ENCODE peak calls at places on chromosomes 7 and 10, in four cellular contexts. B, L, H and I are unnamed samples.

GRCh38 chr10:24701447-24701846 is 22.2 kb downstream of the ARHGAP21 start:
- DNase-seq in L (no peak), B (no peak), H (peak), I (no peak)

GRCh38 chr7:130910949-130911944 is 177.2 kb upstream of the KLF14 start:
- DNase-seq in H (no peak), B (no peak), L (no peak), I (no peak)

GRCh38 chr10:78277734-78278404 is 244.2 kb downstream of the RPS24 start:
- DNase-seq in H (no peak), L (no peak), B (no peak), I (no peak)

GRCh38 chr10:69885379-69886156 is 83.9 kb downstream of the COL13A1 start:
- DNase-seq in B (peak), H (no peak), L (no peak), I (no peak)

GRCh38 chr7:4286281-4286680 is 395.8 kb upstream of the FOXK1 start:
- DNase-seq in H (no peak), B (no peak), L (no peak), I (no peak)

GRCh38 chr7:127632276-127632910 is 14.5 kb upstream of the PAX4 start:
- DNase-seq in B (no peak), H (no peak), L (no peak), I (no peak)

GRCh38 chr10:37758074-37758473 is 99.3 kb downstream of the ZNF248 start:
- DNase-seq in L (no peak), H (no peak), B (no peak), I (no peak)

GRCh38 chr7:99194301-99194700 is 13.6 kb downstream of the KPNA7 start:
- DNase-seq in L (no peak), B (no peak), H (no peak), I (no peak)

GRCh38 chr10:114996542-114996941 is 58.5 kb downstream of the TRUB1 start:
- DNase-seq in L (no peak), H (no peak), B (no peak), I (no peak)

GRCh38 chr7:30869794-30870491 is 41.7 kb upstream of the AQP1 start:
- DNase-seq in L (no peak), B (no peak), H (no peak), I (no peak)

GRCh38 chr7:77439572-77439971 is 23.4 kb upstream of the GSAP start:
- DNase-seq in B (no peak), L (peak), H (no peak), I (no peak)

GRCh38 chr7:7956531-7957221 is 11.9 kb upstream of the GLCCI1 start:
- DNase-seq in H (no peak), B (no peak), L (peak), I (no peak)

GRCh38 chr7:23893942-23894890 is 184.2 kb downstream of the STK31 start:
- DNase-seq in L (no peak), B (no peak), H (peak), I (no peak)

GRCh38 chr7:45703373-45703821 is 129.2 kb downstream of the ADCY1 start:
- DNase-seq in B (no peak), H (no peak), L (no peak), I (no peak)

GRCh38 chr7:123557016-123557630 is 495 bp downstream of the NDUFA5 start:
- DNase-seq in B (no peak), H (no peak), L (peak), I (no peak)

GRCh38 chr10:87694011-87694794 is 34.5 kb downstream of the PAPSS2 start:
- DNase-seq in H (no peak), L (no peak), B (no peak), I (no peak)

GRCh38 chr7:126026421-126027088 is 1096.9 kb upstream of the POT1 start:
- DNase-seq in H (no peak), B (no peak), L (no peak), I (no peak)

GRCh38 chr10:24488631-24489030 is 235.1 kb downstream of the ARHGAP21 start:
- DNase-seq in L (no peak), B (no peak), H (no peak), I (no peak)

GRCh38 chr7:81154565-81154964 is 235.7 kb upstream of the SEMA3C start:
- DNase-seq in L (no peak), B (no peak), H (no peak), I (no peak)

GRCh38 chr7:66629659-66630058 is 978 bp downstream of the KCTD7 start:
- DNase-seq in B (peak), L (no peak), H (no peak), I (no peak)

GRCh38 chr10:79248341-79248931 is 98.8 kb upstream of the PPIF start:
- DNase-seq in L (no peak), H (no peak), B (peak), I (peak)

GRCh38 chr7:105219771-105220160 is 169.0 kb downstream of the SRPK2 start:
- DNase-seq in H (no peak), B (no peak), L (peak), I (no peak)

GRCh38 chr10:132096223-132096622 is 30.5 kb downstream of the JAKMIP3 start:
- DNase-seq in B (no peak), H (peak), L (peak), I (no peak)

GRCh38 chr10:111128331-111129167 is 51.7 kb downstream of the ADRA2A start:
- DNase-seq in B (no peak), H (no peak), L (no peak), I (no peak)

GRCh38 chr10:79981673-79982485 is 33.0 kb upstream of the SFTPD start:
- DNase-seq in H (peak), L (peak), B (no peak), I (no peak)

GRCh38 chr7:119514326-119514725 is 758.6 kb upstream of the KCND2 start:
- DNase-seq in B (no peak), L (no peak), H (no peak), I (no peak)

GRCh38 chr7:106611911-106612310 is 49.0 kb downstream of the CCDC71L start:
- DNase-seq in B (no peak), L (no peak), H (no peak), I (no peak)

GRCh38 chr10:78925800-78926319 is 142.9 kb upstream of the ZMIZ1 start:
- DNase-seq in H (no peak), B (no peak), L (peak), I (no peak)

GRCh38 chr7:133623716-133624115 is 370.8 kb downstream of the EXOC4 start:
- DNase-seq in B (no peak), L (no peak), H (no peak), I (no peak)

GRCh38 chr7:152711444-152711944 is 35.6 kb upstream of the XRCC2 start:
- DNase-seq in H (no peak), B (no peak), L (peak), I (no peak)

GRCh38 chr10:17512341-17513001 is 58.1 kb upstream of the ST8SIA6 start:
- DNase-seq in B (no peak), L (peak), H (no peak), I (no peak)